ENCODE peak calls at places on chromosomes 1 and 21, in seven cellular contexts. Q is sigmoid colon, A is H1, T is transverse colon, H is suprapubic skin, D is K562, Z is SK-N-SH. F is an unnamed sample.
A peak's percentile ranks its signal among the peaks of the same experiment; 100 is the strongest.

GRCh38 chr1:32817815-32818786 is 648 bp downstream of the S100PBP start:
- DNase-seq in A (peak; percentile 49), Z (peak; percentile 81), T (peak; percentile 77), H (peak; percentile 90), D (peak; percentile 87), Q (peak; percentile 90), F (peak; percentile 72)

GRCh38 chr1:88455857-88456256 is 228.2 kb upstream of the PKN2 start:
- DNase-seq in A (no peak), Z (no peak), T (no peak), Q (no peak), H (no peak), D (no peak), F (no peak)

GRCh38 chr1:87985071-87985470 is 656.4 kb downstream of the LMO4 start:
- DNase-seq in T (no peak), Z (no peak), H (no peak), Q (no peak), D (no peak), A (no peak), F (no peak)

GRCh38 chr1:89610457-89610991 is 22.4 kb upstream of the LRRC8C start:
- DNase-seq in A (no peak), T (no peak), Z (no peak), H (no peak), Q (no peak), D (no peak), F (no peak)

GRCh38 chr1:41528106-41528505 is 43.6 kb upstream of the EDN2 start:
- DNase-seq in Z (no peak), H (peak; percentile 43), A (no peak), Q (peak; percentile 46), T (no peak), D (no peak), F (no peak)

GRCh38 chr1:87953109-87953508 is 624.4 kb downstream of the LMO4 start:
- DNase-seq in H (no peak), T (no peak), D (no peak), Q (no peak), A (no peak), Z (no peak), F (no peak)

GRCh38 chr1:110087812-110088738 is 17.6 kb upstream of the ALX3 start:
- DNase-seq in T (peak; percentile 47), D (peak; percentile 87), H (no peak), A (no peak), Z (peak; percentile 84), Q (no peak), F (peak; percentile 52)

GRCh38 chr1:170664283-170664827 is 424 bp downstream of the PRRX1 start:
- DNase-seq in T (peak; percentile 32), Q (peak; percentile 66), A (no peak), H (no peak), Z (peak; percentile 53), D (no peak), F (no peak)

GRCh38 chr1:199786695-199787094 is 240.8 kb upstream of the NR5A2 start:
- DNase-seq in T (no peak), D (no peak), A (no peak), H (no peak), Q (no peak), Z (no peak), F (no peak)

GRCh38 chr1:39016604-39017171 is 9.5 kb upstream of the NDUFS5 start:
- DNase-seq in A (no peak), T (no peak), Q (no peak), H (no peak), Z (no peak), D (no peak), F (no peak)

GRCh38 chr1:246947255-246947654 is 15.5 kb upstream of the AHCTF1 start:
- DNase-seq in A (no peak), H (no peak), Q (peak; percentile 88), T (peak; percentile 23), D (no peak), Z (no peak), F (peak; percentile 26)

GRCh38 chr1:89692601-89693503 is 59.9 kb downstream of the LRRC8C start:
- DNase-seq in A (no peak), H (no peak), Q (no peak), Z (peak; percentile 64), T (no peak), D (no peak), F (no peak)

GRCh38 chr1:39110882-39111281 is 84.7 kb downstream of the NDUFS5 start:
- DNase-seq in Q (no peak), A (no peak), T (no peak), H (no peak), Z (no peak), D (no peak), F (no peak)

GRCh38 chr1:32705516-32705915 is 2.9 kb upstream of the SYNC start:
- DNase-seq in H (no peak), A (no peak), Q (no peak), Z (no peak), T (no peak), D (no peak), F (no peak)

GRCh38 chr1:24641646-24642151 is 1.4 kb upstream of the SRRM1 start:
- DNase-seq in Q (peak; percentile 79), H (no peak), A (no peak), D (peak; percentile 44), Z (peak; percentile 18), T (peak; percentile 43), F (no peak)

GRCh38 chr1:24945354-24946326 is 15.6 kb upstream of the RUNX3 start:
- DNase-seq in A (no peak), T (no peak), H (no peak), Q (no peak), Z (peak; percentile 49), D (no peak), F (no peak)

GRCh38 chr21:36297938-36298572 is 21.9 kb upstream of the MORC3 start:
- DNase-seq in Q (peak; percentile 69), D (peak; percentile 50), T (peak; percentile 85), H (peak; percentile 82), A (no peak), Z (no peak), F (peak; percentile 56)

GRCh38 chr1:180288894-180289293 is 58.8 kb downstream of the LHX4 start:
- DNase-seq in A (no peak), D (no peak), T (no peak), Z (no peak), Q (no peak), H (no peak), F (no peak)

GRCh38 chr1:86137458-86137857 is 19.1 kb downstream of the COL24A1 start:
- DNase-seq in Z (no peak), D (no peak), H (no peak), Q (no peak), A (no peak), T (no peak), F (no peak)

GRCh38 chr1:86645866-86646647 is 58.3 kb upstream of the SH3GLB1 start:
- DNase-seq in T (no peak), D (no peak), A (no peak), H (no peak), Z (no peak), Q (no peak), F (no peak)

GRCh38 chr1:240475832-240476231 is 136.1 kb downstream of the GREM2 start:
- DNase-seq in Q (no peak), Z (no peak), A (no peak), D (no peak), T (no peak), H (no peak), F (no peak)

GRCh38 chr1:180691322-180691721 is 59.5 kb downstream of the XPR1 start:
- DNase-seq in T (no peak), Z (no peak), A (no peak), Q (no peak), H (no peak), D (no peak), F (no peak)

GRCh38 chr1:89762801-89763648 is 57.8 kb upstream of the LRRC8D start:
- DNase-seq in Z (peak; percentile 90), Q (peak; percentile 90), T (peak; percentile 87), A (peak; percentile 58), D (peak; percentile 90), H (peak; percentile 93), F (peak; percentile 84)

GRCh38 chr1:198443374-198444233 is 96.9 kb downstream of the ATP6V1G3 start:
- DNase-seq in Q (no peak), T (no peak), D (no peak), H (no peak), Z (no peak), A (no peak), F (no peak)

GRCh38 chr1:87325982-87326738 is 2.5 kb upstream of the LMO4 start:
- DNase-seq in T (peak; percentile 49), A (no peak), D (peak; percentile 37), Q (no peak), Z (peak; percentile 40), H (no peak), F (peak; percentile 30)

GRCh38 chr1:103256490-103256889 is 148.2 kb upstream of the COL11A1 start:
- DNase-seq in A (no peak), T (no peak), Q (no peak), D (no peak), Z (no peak), H (no peak), F (no peak)

GRCh38 chr1:66298427-66298826 is 235.5 kb upstream of the SGIP1 start:
- DNase-seq in H (no peak), A (no peak), Z (no peak), D (no peak), T (no peak), Q (no peak), F (peak; percentile 51)
- TF ChIP-seq POLR2AphosphoS5 in H (no peak), A (no peak), Z (no peak), D (no peak), T (no peak), Q (no peak), F (no peak)

DNA sequence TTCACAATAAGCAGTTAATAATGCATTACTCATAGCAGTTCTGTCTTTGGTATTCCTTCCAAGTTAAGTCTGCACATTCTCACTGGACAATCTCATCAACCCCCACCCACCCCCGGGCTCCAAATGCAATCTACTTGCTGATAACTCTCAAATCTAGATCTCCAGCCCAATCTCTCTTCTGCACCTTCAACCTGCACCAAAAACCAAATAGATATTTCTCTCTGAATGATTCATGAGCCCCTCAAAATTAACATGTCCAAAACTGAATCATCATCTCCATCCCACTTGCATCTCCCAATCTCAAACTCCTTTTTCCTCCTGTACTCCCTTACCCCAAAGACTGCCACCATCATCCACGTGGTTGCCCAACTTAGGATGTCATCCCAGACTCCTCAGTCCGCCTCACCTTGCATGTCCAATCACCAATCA is 2.7 kb downstream of the DOCK7 start:
- DNase-seq in T (no peak), A (no peak), Z (no peak), Q (no peak), H (no peak), D (peak; percentile 13), F (no peak)
- TF ChIP-seq EP300 in T (no peak), A (no peak), Z (no peak), Q (no peak), H (no peak), D (peak; percentile 31), F (no peak)

GRCh38 chr1:17550684-17551584 is 11.4 kb downstream of the ARHGEF10L start:
- DNase-seq in H (no peak), Q (no peak), Z (no peak), D (no peak), A (no peak), T (no peak), F (peak; percentile 50)
- H3K4me1 ChIP-seq in H (peaks cover 54% of the 10 kb centered on the region), Q (peaks cover 55% of the 10 kb centered on the region), Z (peaks cover 34% of the 10 kb centered on the region), D (no peaks in the 10 kb centered on the region), A (peaks cover 54% of the 10 kb centered on the region), T (peaks cover 25% of the 10 kb centered on the region), F (peaks cover 32% of the 10 kb centered on the region)

DNA sequence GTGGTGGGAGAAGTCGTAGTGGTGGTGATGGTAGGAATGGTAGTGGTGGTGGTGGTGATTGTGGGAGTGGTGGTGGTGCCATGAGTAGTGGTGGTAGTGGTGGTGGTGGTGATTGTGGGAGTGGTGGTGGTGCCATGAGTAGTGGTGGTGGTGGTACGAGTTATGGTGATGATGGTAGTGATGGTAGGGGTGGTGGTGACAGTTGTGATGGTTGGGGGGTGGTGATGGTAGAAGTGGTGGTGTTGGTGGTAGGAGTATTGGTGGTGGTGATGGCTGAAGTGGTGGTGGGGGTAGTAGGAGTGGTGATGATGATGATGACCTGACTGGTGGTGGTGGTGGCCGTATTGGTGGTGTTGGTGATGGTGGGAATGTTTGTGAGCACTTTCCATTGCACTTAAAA is 107.1 kb downstream of the DISC1 start:
- DNase-seq in A (no peak), Z (no peak), Q (no peak), T (no peak), D (no peak), H (no peak), F (no peak)
- TF ChIP-seq POLR2AphosphoS5 in A (no peak), Z (no peak), Q (no peak), T (no peak), D (no peak), H (no peak), F (no peak)

F was measured in stomach.